ENCODE peak calls at places on chromosomes 5 and 9, in nine cellular contexts. C is HCT116; P is ascending aorta; V is prostate gland; M is H9; G is heart left ventricle; A is A549; S is cardiac muscle cell; J is CD8-positive, alpha-beta memory T cell. I is an unnamed sample.
A peak's percentile ranks its signal among the peaks of the same experiment; 100 is the strongest.

GRCh38 chr9:133207021-133207531 is 2.0 kb downstream of the OBP2B start:
- DNase-seq in P (no peak), G (no peak), V (no peak), A (no peak), C (no peak), M (peak; percentile 21), J (no peak), S (no peak), I (no peak)

GRCh38 chr9:87517732-87518131 is 20.1 kb downstream of the DAPK1 start:
- DNase-seq in P (no peak), V (no peak), S (no peak), M (no peak), A (no peak), C (no peak), G (no peak), J (no peak), I (no peak)

GRCh38 chr9:133905493-133905892 is 86.6 kb downstream of the VAV2 start:
- DNase-seq in M (no peak), S (no peak), A (no peak), C (no peak), G (no peak), V (no peak), P (no peak), J (no peak), I (no peak)

GRCh38 chr9:7659766-7660165 is 139.8 kb downstream of the DMAC1 start:
- DNase-seq in G (no peak), M (no peak), P (no peak), V (no peak), C (no peak), S (no peak), J (no peak), A (no peak), I (no peak)

GRCh38 chr5:97231025-97231636 is 48.1 kb upstream of the RIOK2 start:
- DNase-seq in C (peak; percentile 54), V (peak; percentile 34), S (peak; percentile 72), G (no peak), J (peak; percentile 18), P (no peak), A (peak; percentile 31), M (peak; percentile 30), I (peak; percentile 37)

GRCh38 chr5:113081881-113082546 is 105.4 kb downstream of the DCP2 start:
- DNase-seq in A (no peak), C (no peak), S (no peak), P (no peak), G (no peak), M (no peak), J (no peak), V (no peak), I (no peak)

GRCh38 chr5:31133488-31133887 is 60.0 kb upstream of the CDH6 start:
- DNase-seq in A (no peak), S (no peak), V (no peak), G (no peak), C (no peak), M (no peak), J (no peak), P (no peak), I (no peak)

GRCh38 chr9:120875643-120875953 is 1.4 kb downstream of the PHF19 start:
- DNase-seq in P (no peak), M (no peak), J (no peak), C (no peak), A (no peak), S (no peak), V (no peak), G (no peak), I (no peak)

GRCh38 chr9:40913928-40914673 is 214.4 kb downstream of the FOXD4L6 start:
- DNase-seq in P (no peak), C (no peak), J (no peak), S (no peak), V (no peak), M (peak; percentile 9), G (no peak), A (no peak), I (no peak)

GRCh38 chr9:84697494-84698114 is 28.1 kb downstream of the NTRK2 start:
- DNase-seq in M (peak; percentile 93), P (no peak), C (peak; percentile 32), G (peak; percentile 63), J (no peak), S (peak; percentile 80), V (peak; percentile 53), A (peak; percentile 30), I (peak; percentile 6)

GRCh38 chr5:88244686-88245085 is 24.0 kb downstream of the TMEM161B start:
- DNase-seq in M (no peak), J (no peak), G (no peak), A (no peak), V (no peak), S (no peak), C (no peak), P (no peak), I (no peak)

GRCh38 chr9:78288214-78288892 is 8.6 kb upstream of the PSAT1 start:
- DNase-seq in V (peak; percentile 83), M (no peak), J (no peak), A (no peak), S (no peak), G (no peak), P (no peak), C (no peak), I (no peak)

GRCh38 chr9:130693426-130694191 is at the start of gene EXOSC2:
- DNase-seq in S (peak; percentile 98), V (peak; percentile 98), M (peak; percentile 99), C (peak; percentile 96), J (peak; percentile 90), A (peak; percentile 97), P (peak; percentile 95), G (peak; percentile 99), I (peak; percentile 84)

GRCh38 chr9:124968238-124968637 is 27.4 kb upstream of the GOLGA1 start:
- DNase-seq in S (no peak), A (no peak), J (no peak), G (no peak), C (no peak), M (no peak), P (no peak), V (no peak), I (no peak)

GRCh38 chr5:173780356-173781234 is 107.6 kb upstream of the CPEB4 start:
- DNase-seq in M (no peak), P (no peak), A (no peak), V (no peak), C (no peak), S (no peak), G (no peak), J (no peak), I (no peak)

GRCh38 chr5:173781826-173782670 is 106.1 kb upstream of the CPEB4 start:
- DNase-seq in P (peak; percentile 78), A (peak; percentile 57), S (no peak), V (peak; percentile 36), G (peak; percentile 90), C (no peak), M (no peak), J (peak; percentile 53), I (peak; percentile 44)

GRCh38 chr5:173785421-173785820 is 102.7 kb upstream of the CPEB4 start:
- DNase-seq in J (no peak), M (no peak), C (no peak), G (no peak), A (no peak), S (no peak), V (no peak), P (no peak), I (no peak)

GRCh38 chr5:173781432-173781825 is 106.7 kb upstream of the CPEB4 start:
- DNase-seq in V (no peak), C (no peak), M (no peak), J (no peak), A (no peak), G (no peak), P (no peak), S (no peak), I (no peak)

GRCh38 chr5:173782671-173783101 is 105.5 kb upstream of the CPEB4 start:
- DNase-seq in J (no peak), P (no peak), C (no peak), V (no peak), G (no peak), A (no peak), M (no peak), S (no peak), I (no peak)
- H3K27ac ChIP-seq in J (peak overlapping the region; percentile 52), P (peak overlapping the region; percentile 65), C (no peak overlapping the region), V (peak overlapping the region; percentile 37), G (peak overlapping the region; percentile 42), A (peak overlapping the region; percentile 94), M (no peak overlapping the region), S (no peak overlapping the region), I (no peak overlapping the region)

DNA sequence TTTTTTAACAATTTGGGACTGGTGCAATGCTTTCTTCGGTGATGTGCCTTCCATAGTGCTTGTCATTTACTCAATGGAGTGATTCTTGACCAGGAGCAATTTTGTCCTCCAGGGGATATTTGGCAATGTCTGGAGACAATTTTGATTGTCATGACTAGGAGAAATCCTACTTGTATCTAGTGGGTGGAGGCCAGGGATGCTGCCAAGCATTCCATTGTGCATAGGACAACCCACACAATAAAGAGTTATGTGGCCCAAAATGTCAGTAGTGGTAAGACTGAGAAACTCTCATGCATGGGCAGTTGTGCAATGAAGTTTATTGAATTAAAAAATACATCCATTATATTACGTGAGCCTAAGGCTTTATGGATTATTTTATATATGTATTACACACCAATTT is 70.5 kb downstream of the FOCAD start:
- DNase-seq in J (no peak), S (no peak), M (no peak), V (no peak), P (no peak), C (no peak), G (no peak), A (no peak), I (no peak)
- H3K4me1 ChIP-seq in J (no peaks in the 10 kb centered on the region), S (peaks cover 4% of the 10 kb centered on the region), M (no peaks in the 10 kb centered on the region), V (no peaks in the 10 kb centered on the region), P (peaks cover 3% of the 10 kb centered on the region), C (peaks cover 28% of the 10 kb centered on the region), G (no peaks in the 10 kb centered on the region), A (no peaks in the 10 kb centered on the region), I (no peaks in the 10 kb centered on the region)

GRCh38 chr9:82382887-82383616 is 394.5 kb downstream of the SPATA31D1 start:
- DNase-seq in V (no peak), S (no peak), M (no peak), J (no peak), P (no peak), G (no peak), C (no peak), A (no peak), I (no peak)
- H3K27ac ChIP-seq in V (no peak overlapping the region), S (no peak overlapping the region), M (no peak overlapping the region), J (no peak overlapping the region), P (no peak overlapping the region), G (no peak overlapping the region), C (no peak overlapping the region), A (no peak overlapping the region), I (no peak overlapping the region)

DNA sequence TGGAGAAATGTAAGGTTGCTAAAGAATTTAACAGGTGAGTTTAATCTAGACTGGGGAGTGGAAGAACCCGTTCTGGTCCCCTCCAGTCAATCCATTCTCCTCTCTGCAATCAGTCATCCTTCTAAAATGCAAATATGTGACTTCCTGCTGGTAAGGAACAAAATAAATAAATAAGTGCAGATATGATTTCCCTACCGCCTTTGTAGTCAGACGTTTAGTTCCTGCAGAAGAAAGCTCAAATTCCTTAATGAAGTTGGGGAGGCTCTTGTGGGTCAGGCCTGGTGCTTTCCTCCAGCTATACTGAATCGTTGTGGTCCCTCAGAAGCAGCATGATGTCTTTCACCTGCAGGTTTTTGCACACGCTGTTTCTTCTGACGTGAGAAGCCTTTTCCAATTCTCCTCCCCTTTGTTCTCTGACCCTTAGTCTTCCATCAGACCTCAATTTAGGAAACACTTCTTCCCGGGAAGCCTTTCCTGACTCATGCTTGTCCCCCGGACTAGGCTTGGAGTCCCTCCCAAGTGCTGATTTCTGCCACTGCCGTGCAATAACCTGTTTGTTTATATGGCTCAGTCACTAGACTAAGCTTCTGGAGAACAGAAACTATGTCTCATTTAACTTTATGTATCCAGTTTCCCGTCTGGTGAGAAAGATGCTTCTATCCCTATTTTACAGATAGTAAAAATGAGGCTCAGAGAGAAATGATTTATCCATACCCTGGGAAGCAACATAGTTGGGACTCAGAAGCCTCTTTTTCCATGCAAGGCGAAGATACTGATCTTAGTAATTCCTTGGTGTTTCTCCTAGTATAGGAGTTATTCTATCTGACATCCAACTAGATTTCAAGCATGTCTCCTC is 1.3 kb downstream of the ATP6V1G1 start:
- DNase-seq in C (no peak), V (no peak), M (no peak), A (no peak), J (no peak), G (no peak), P (no peak), S (no peak), I (no peak)
- H3K4me1 ChIP-seq in C (peaks cover 19% of the 10 kb centered on the region), V (peaks cover 5% of the 10 kb centered on the region), M (peaks cover 3% of the 10 kb centered on the region), A (peaks cover 28% of the 10 kb centered on the region), J (peaks cover 50% of the 10 kb centered on the region), G (peaks cover 34% of the 10 kb centered on the region), P (peaks cover 40% of the 10 kb centered on the region), S (peaks cover 23% of the 10 kb centered on the region), I (peaks cover 46% of the 10 kb centered on the region)